ENCODE peak calls at places on chromosome 15, in seven cellular contexts. N is PC-9, P is SK-N-SH, Z is PC-3, C is GM23338, S is MM.1S, Y is neural progenitor cell. U is an unnamed sample. For H3F3A and H3K36me3, the result is how much of the 10 kb centered on the place peaks cover.

GRCh38 chr15:79831635-79832034 is 65.2 kb downstream of the MTHFS start:
- DNase-seq in P (no peak), Y (no peak), C (no peak), N (no peak), Z (no peak), S (no peak), U (no peak)

GRCh38 chr15:25178835-25179672 is 224.3 kb downstream of the SNRPN start:
- DNase-seq in Z (no peak), P (no peak), N (no peak), C (no peak), Y (no peak), S (no peak), U (no peak)

GRCh38 chr15:44782516-44782915 is 46.2 kb downstream of the TRIM69 start:
- DNase-seq in N (no peak), S (no peak), Y (no peak), C (no peak), P (no peak), Z (no peak), U (no peak)

GRCh38 chr15:35000511-35000910 is 12.4 kb upstream of the ZNF770 start:
- DNase-seq in S (no peak), C (no peak), Z (peak), N (peak), P (no peak), Y (no peak), U (peak)

GRCh38 chr15:78075490-78076230 is 1.9 kb downstream of the TBC1D2B start:
- DNase-seq in Z (peak), S (no peak), P (no peak), N (peak), Y (peak), C (peak), U (peak)

GRCh38 chr15:77749236-77749997 is 116.7 kb upstream of the LINGO1 start:
- DNase-seq in Z (no peak), Y (peak), S (no peak), C (peak), N (no peak), P (no peak), U (no peak)

GRCh38 chr15:78317145-78317836 is 17.9 kb upstream of the SKIC8 start:
- DNase-seq in Y (no peak), P (peak), Z (peak), C (no peak), N (peak), S (no peak), U (peak)

GRCh38 chr15:32870240-32871033 is 152.6 kb downstream of the GREM1 start:
- DNase-seq in N (no peak), S (no peak), Z (peak), Y (no peak), C (no peak), P (no peak), U (peak)

GRCh38 chr15:56295433-56295832 is 51.8 kb upstream of the RFX7 start:
- DNase-seq in N (no peak), C (peak), P (no peak), Y (no peak), Z (peak), S (no peak), U (no peak)

GRCh38 chr15:67082007-67082536 is 16.7 kb downstream of the SMAD3 start:
- DNase-seq in N (no peak), Y (no peak), C (no peak), Z (peak), S (peak), P (no peak), U (no peak)

GRCh38 chr15:63939531-63940130 is 105.9 kb upstream of the HERC1 start:
- DNase-seq in C (no peak), Y (no peak), N (no peak), S (no peak), P (no peak), Z (no peak), U (peak)

GRCh38 chr15:93882779-93883178 is 348.6 kb upstream of the MCTP2 start:
- DNase-seq in P (no peak), N (no peak), C (no peak), Z (no peak), S (no peak), Y (no peak), U (no peak)

GRCh38 chr15:78540135-78540954 is at the start of gene PSMA4:
- DNase-seq in C (peak), Z (peak), N (peak), Y (peak), S (peak), P (peak), U (peak)

GRCh38 chr15:90062023-90062728 is 40.1 kb downstream of the IDH2 start:
- DNase-seq in P (no peak), Y (peak), Z (peak), S (no peak), C (peak), N (no peak), U (no peak)

GRCh38 chr15:53569756-53570480 is 189.5 kb downstream of the WDR72 start:
- DNase-seq in S (no peak), C (no peak), Z (peak), P (no peak), N (no peak), Y (no peak), U (no peak)

GRCh38 chr15:34514251-34514760 is 69.1 kb downstream of the GOLGA8B start:
- DNase-seq in Z (peak), P (peak), C (peak), N (peak), Y (peak), S (peak), U (peak)

GRCh38 chr15:92882697-92883642 is 17.2 kb upstream of the CHD2 start:
- DNase-seq in C (no peak), P (peak), Z (no peak), Y (peak), S (peak), N (no peak), U (peak)

GRCh38 chr15:69743091-69743490 is 290.5 kb downstream of the RPLP1 start:
- DNase-seq in Y (peak), N (no peak), P (no peak), C (no peak), S (no peak), Z (no peak), U (no peak)
- H3F3A ChIP-seq in Y (under half), N (under half), P (under half), C (under half), S (under half), Z (under half), U (under half)

GRCh38 chr15:73568881-73569280 is 64.3 kb downstream of the NPTN start:
- DNase-seq in Y (no peak), S (no peak), Z (no peak), P (no peak), C (no peak), N (no peak), U (no peak)

GRCh38 chr15:73570355-73571032 is 62.7 kb downstream of the NPTN start:
- DNase-seq in Y (no peak), S (no peak), Z (no peak), P (no peak), N (no peak), C (no peak), U (no peak)

GRCh38 chr15:73564255-73564654 is 68.9 kb downstream of the NPTN start:
- DNase-seq in S (no peak), C (no peak), P (no peak), Z (peak), N (peak), Y (peak), U (peak)

GRCh38 chr15:73571346-73571745 is 61.8 kb downstream of the NPTN start:
- DNase-seq in Z (no peak), N (no peak), P (no peak), C (no peak), Y (no peak), S (no peak), U (no peak)

DNA sequence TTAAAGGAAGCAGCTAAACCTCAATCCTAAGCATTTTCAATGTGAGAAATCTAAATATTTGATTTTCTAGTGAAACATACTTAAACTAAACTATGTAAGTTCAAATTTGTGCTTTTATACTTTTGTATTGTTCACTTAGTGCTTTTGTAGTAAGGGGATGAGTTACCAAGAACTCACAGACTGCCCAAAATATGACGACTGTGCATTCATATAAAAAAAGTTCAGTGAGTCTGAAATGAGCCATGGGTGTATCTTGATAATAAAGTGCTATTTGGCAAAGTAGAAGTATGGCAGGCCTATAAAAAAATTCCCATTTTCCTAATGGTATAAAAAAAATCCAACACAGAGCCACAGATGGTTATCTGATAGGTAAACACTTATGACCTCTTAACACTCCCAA is 66.2 kb downstream of the NPTN start:
- DNase-seq in C (no peak), P (no peak), N (no peak), S (no peak), Z (no peak), Y (no peak), U (no peak)
- H3K36me3 ChIP-seq in C (under half), P (half or more), N (under half), S (under half), Z (under half), Y (under half), U (under half)

GRCh38 chr15:51299187-51300015 is 39.0 kb downstream of the CYP19A1 start:
- DNase-seq in Y (no peak), P (no peak), N (no peak), C (no peak), S (no peak), Z (no peak), U (no peak)
- H3K27ac ChIP-seq in Y (no peak), P (no peak), N (no peak), C (no peak), S (no peak), Z (no peak), U (no peak)

GRCh38 chr15:74784854-74785715 is 3.2 kb downstream of the CSK start:
- DNase-seq in Y (no peak), Z (no peak), S (peak), N (no peak), C (no peak), P (no peak), U (no peak)

GRCh38 chr15:74787251-74788041 is 5.6 kb downstream of the CSK start:
- DNase-seq in Y (peak), P (peak), Z (no peak), C (peak), N (peak), S (peak), U (peak)

GRCh38 chr15:74785716-74786032 is 3.8 kb downstream of the CSK start:
- DNase-seq in Y (no peak), S (peak), N (no peak), Z (no peak), C (no peak), P (no peak), U (no peak)

GRCh38 chr15:74788042-74788715 is 6.3 kb downstream of the CSK start:
- DNase-seq in S (no peak), P (no peak), C (no peak), Z (no peak), Y (no peak), N (no peak), U (no peak)

DNA sequence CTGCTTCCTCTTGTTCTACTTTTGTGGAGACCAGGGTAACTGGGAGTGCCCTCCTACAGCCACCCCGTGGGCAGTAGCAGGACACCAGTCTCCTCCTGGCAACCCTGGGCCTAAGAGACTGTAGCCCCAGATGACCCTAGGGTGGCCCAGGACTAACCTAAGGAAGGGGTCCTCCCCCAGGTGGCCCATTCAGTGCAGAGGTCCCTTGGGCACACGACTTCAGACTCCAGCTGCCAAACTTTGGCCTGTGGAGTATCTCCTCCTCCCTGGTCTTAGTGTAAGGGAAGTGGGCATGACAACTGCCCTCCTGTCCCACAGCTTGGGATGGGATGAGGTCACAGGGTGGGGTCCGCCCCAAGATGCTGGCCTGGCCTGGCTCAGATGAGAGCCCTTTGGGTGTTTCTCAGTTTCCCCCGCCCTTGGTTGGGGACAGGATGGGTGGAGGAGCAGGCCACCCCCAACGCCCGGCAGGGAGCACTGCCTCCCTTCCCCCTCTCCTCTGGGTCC is 4.8 kb downstream of the CSK start:
- DNase-seq in Y (no peak), Z (no peak), N (no peak), C (no peak), P (no peak), S (peak), U (peak)
- H3F3A ChIP-seq in Y (under half), Z (under half), N (under half), C (under half), P (under half), S (half or more), U (under half)

DNA sequence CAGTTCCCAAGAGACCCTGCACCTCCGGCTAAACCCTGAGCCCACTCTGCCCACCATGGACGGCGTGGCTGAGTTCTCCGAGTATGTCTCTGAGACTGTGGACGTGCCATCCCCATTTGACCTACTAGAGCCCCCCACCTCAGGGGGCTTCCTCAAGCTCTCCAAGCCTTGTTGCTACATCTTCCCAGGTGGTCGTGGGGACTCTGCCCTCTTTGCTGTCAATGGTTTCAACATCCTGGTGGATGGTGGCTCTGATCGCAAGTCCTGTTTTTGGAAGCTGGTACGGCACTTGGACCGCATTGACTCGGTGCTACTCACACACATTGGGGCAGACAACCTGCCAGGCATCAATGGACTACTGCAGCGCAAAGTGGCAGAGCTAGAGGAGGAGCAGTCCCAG is 4.0 kb downstream of the MAP1A start:
- DNase-seq in P (no peak), N (no peak), Y (no peak), C (no peak), Z (no peak), S (no peak), U (no peak)
- H3K36me3 ChIP-seq in P (half or more), N (under half), Y (under half), C (under half), Z (under half), S (under half), U (under half)

GRCh38 chr15:73989001-73989798 is 2.9 kb downstream of the STOML1 start:
- DNase-seq in Z (peak), N (peak), C (no peak), Y (no peak), S (no peak), P (no peak), U (peak)
- H3K27ac ChIP-seq in Z (peak), N (peak), C (no peak), Y (no peak), S (no peak), P (peak), U (peak)

DNA sequence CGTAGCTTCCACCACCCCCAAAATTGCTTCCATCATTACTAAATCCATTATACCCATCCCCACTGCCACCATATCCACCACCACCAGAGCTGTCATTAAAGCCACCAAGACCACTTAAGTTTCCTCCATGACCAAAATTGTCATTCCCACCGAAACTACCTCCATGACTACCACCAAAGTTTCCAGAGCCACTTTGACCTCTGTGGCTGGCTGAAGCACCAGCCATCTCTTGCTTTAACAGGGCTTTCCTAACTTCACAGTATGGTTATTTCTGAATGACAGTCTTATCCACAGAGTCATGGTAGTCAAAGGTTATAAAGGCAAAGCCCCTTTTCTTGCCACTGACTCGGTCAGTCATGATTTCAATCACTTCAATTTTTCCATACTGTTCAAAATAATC is 24.3 kb upstream of the DENND4A start:
- DNase-seq in C (no peak), Z (no peak), N (no peak), S (no peak), P (no peak), Y (no peak), U (no peak)
- H3F3A ChIP-seq in C (under half), Z (under half), N (under half), S (under half), P (under half), Y (under half), U (under half)